ENCODE peak calls at places on chromosomes 13 and 19, in five cellular contexts. One of them, this sample, is unnamed.

GRCh38 chr13:41588899-41589298 is 131.5 kb downstream of the RGCC start:
- DNase-seq in HEK293T: no peak
- DNase-seq in HT-29: no peak
- DNase-seq in T-helper 17 cell: no peak
- DNase-seq in B cell: no peak
- DNase-seq in this sample: no peak

GRCh38 chr13:24299488-24300114 is 9.8 kb upstream of the C1QTNF9 start:
- DNase-seq in HEK293T: no peak
- DNase-seq in HT-29: no peak
- DNase-seq in T-helper 17 cell: no peak
- DNase-seq in B cell: no peak
- DNase-seq in this sample: no peak

GRCh38 chr13:40164137-40164536 is 502.3 kb downstream of the FOXO1 start:
- DNase-seq in HEK293T: no peak
- DNase-seq in HT-29: no peak
- DNase-seq in T-helper 17 cell: no peak
- DNase-seq in B cell: no peak
- DNase-seq in this sample: no peak

GRCh38 chr19:3983936-3984583 is 1.2 kb downstream of the EEF2 start:
- DNase-seq in HEK293T: no peak
- DNase-seq in HT-29: no peak
- DNase-seq in T-helper 17 cell: no peak
- DNase-seq in B cell: no peak
- DNase-seq in this sample: no peak

GRCh38 chr13:48410199-48410598 is 2.7 kb downstream of the LPAR6 start:
- DNase-seq in HEK293T: no peak
- DNase-seq in HT-29: no peak
- DNase-seq in T-helper 17 cell: no peak
- DNase-seq in B cell: no peak
- DNase-seq in this sample: no peak

GRCh38 chr19:6532244-6532999 is 1.6 kb downstream of the TNFSF9 start:
- DNase-seq in HEK293T: no peak
- DNase-seq in HT-29: no peak
- DNase-seq in T-helper 17 cell: no peak
- DNase-seq in B cell: peak
- DNase-seq in this sample: no peak

GRCh38 chr13:26253787-26254582 is at the start of gene CDK8:
- DNase-seq in HEK293T: peak
- DNase-seq in HT-29: peak
- DNase-seq in T-helper 17 cell: peak
- DNase-seq in B cell: peak
- DNase-seq in this sample: peak

GRCh38 chr13:114019367-114019766 is 45.5 kb upstream of the C13orf46 start:
- DNase-seq in HEK293T: peak
- DNase-seq in HT-29: peak
- DNase-seq in T-helper 17 cell: peak
- DNase-seq in B cell: no peak
- DNase-seq in this sample: no peak

GRCh38 chr13:107585466-107585865 is 629.9 kb downstream of the LIG4 start:
- DNase-seq in HEK293T: no peak
- DNase-seq in HT-29: no peak
- DNase-seq in T-helper 17 cell: no peak
- DNase-seq in B cell: no peak
- DNase-seq in this sample: peak

GRCh38 chr19:17246681-17247425 is 1.1 kb upstream of the NR2F6 start:
- DNase-seq in HEK293T: no peak
- DNase-seq in HT-29: peak
- DNase-seq in T-helper 17 cell: no peak
- DNase-seq in B cell: no peak
- DNase-seq in this sample: no peak

GRCh38 chr13:100209857-100210580 is 121.1 kb downstream of the PCCA start:
- DNase-seq in HEK293T: no peak
- DNase-seq in HT-29: no peak
- DNase-seq in T-helper 17 cell: no peak
- DNase-seq in B cell: no peak
- DNase-seq in this sample: no peak

GRCh38 chr19:50679177-50680125 is 30.2 kb downstream of the C19orf81 start:
- DNase-seq in HEK293T: peak
- DNase-seq in HT-29: peak
- DNase-seq in T-helper 17 cell: peak
- DNase-seq in B cell: peak
- DNase-seq in this sample: peak

GRCh38 chr13:44870456-44870929 is 118.8 kb downstream of the NUFIP1 start:
- DNase-seq in HEK293T: no peak
- DNase-seq in HT-29: peak
- DNase-seq in T-helper 17 cell: no peak
- DNase-seq in B cell: no peak
- DNase-seq in this sample: no peak

GRCh38 chr19:17837972-17838371 is 9.8 kb downstream of the JAK3 start:
- DNase-seq in HEK293T: no peak
- DNase-seq in HT-29: no peak
- DNase-seq in T-helper 17 cell: no peak
- DNase-seq in B cell: no peak
- DNase-seq in this sample: no peak

GRCh38 chr13:66222926-66223325 is 1007.2 kb downstream of the PCDH9 start:
- DNase-seq in HEK293T: no peak
- DNase-seq in HT-29: no peak
- DNase-seq in T-helper 17 cell: no peak
- DNase-seq in B cell: no peak
- DNase-seq in this sample: no peak

GRCh38 chr19:15466851-15467733 is 2.7 kb upstream of the RASAL3 start:
- DNase-seq in HEK293T: no peak
- DNase-seq in HT-29: peak
- DNase-seq in T-helper 17 cell: no peak
- DNase-seq in B cell: no peak
- DNase-seq in this sample: no peak

GRCh38 chr13:38753878-38754277 is 67.0 kb downstream of the FREM2 start:
- DNase-seq in HEK293T: no peak
- DNase-seq in HT-29: no peak
- DNase-seq in T-helper 17 cell: no peak
- DNase-seq in B cell: no peak
- DNase-seq in this sample: no peak

GRCh38 chr13:23561261-23561660 is 9.0 kb upstream of the TNFRSF19 start:
- DNase-seq in HEK293T: no peak
- DNase-seq in HT-29: no peak
- DNase-seq in T-helper 17 cell: no peak
- DNase-seq in B cell: no peak
- DNase-seq in this sample: no peak

This sample was measured in cerebellar cortex.